ENCODE peak calls at places on chromosomes 7 and 10, in ten cellular contexts. O, U, N, M, K, X, G, R, A and F are unnamed samples.

GRCh38 chr10:114261116-114261515 is 22.1 kb downstream of the VWA2 start:
- DNase-seq in M (no peak), A (no peak), N (no peak), O (no peak), R (no peak), K (no peak), G (no peak), U (peak), X (no peak), F (no peak)

GRCh38 chr7:86469680-86470295 is 173.9 kb upstream of the GRM3 start:
- DNase-seq in K (no peak), U (peak), A (peak), X (peak), R (peak), M (no peak), O (no peak), N (no peak), G (peak), F (peak)

GRCh38 chr7:68684246-68684850 is 913.9 kb upstream of the AUTS2 start:
- DNase-seq in M (no peak), K (no peak), R (peak), U (peak), X (no peak), G (no peak), A (no peak), N (no peak), O (peak), F (no peak)

GRCh38 chr10:9781681-9782080 is 1236.0 kb upstream of the CELF2 start:
- DNase-seq in X (no peak), M (peak), R (no peak), O (no peak), K (no peak), A (no peak), N (no peak), U (peak), G (no peak), F (no peak)

GRCh38 chr7:134276951-134277350 is 39.8 kb downstream of the SLC35B4 start:
- DNase-seq in G (no peak), N (no peak), R (no peak), X (no peak), U (no peak), M (no peak), A (no peak), O (no peak), K (no peak), F (no peak)

GRCh38 chr10:30606313-30606712 is 23.2 kb downstream of the LYZL2 start:
- DNase-seq in O (no peak), R (no peak), A (peak), M (no peak), U (no peak), X (peak), G (no peak), N (no peak), K (no peak), F (no peak)

GRCh38 chr10:97785231-97785630 is 13.4 kb upstream of the SFRP5 start:
- DNase-seq in G (no peak), X (peak), A (no peak), U (no peak), R (no peak), K (no peak), N (no peak), M (no peak), O (no peak), F (no peak)

GRCh38 chr10:119283818-119284217 is 76.4 kb downstream of the GRK5 start:
- DNase-seq in N (no peak), X (no peak), R (no peak), M (no peak), K (peak), A (no peak), U (no peak), O (peak), G (no peak), F (no peak)

GRCh38 chr7:149773446-149774236 is at the start of gene ZNF467:
- DNase-seq in K (peak), N (peak), G (peak), U (no peak), O (peak), R (no peak), X (no peak), A (peak), M (no peak), F (peak)

GRCh38 chr10:58888957-58889356 is 287.5 kb upstream of the PHYHIPL start:
- DNase-seq in A (no peak), R (no peak), M (no peak), O (no peak), G (no peak), K (no peak), N (no peak), U (no peak), X (no peak), F (no peak)

GRCh38 chr10:62082729-62083412 is 181.4 kb downstream of the ARID5B start:
- DNase-seq in O (no peak), K (peak), R (no peak), G (no peak), X (peak), U (peak), N (no peak), A (peak), M (no peak), F (no peak)

GRCh38 chr10:48677625-48678024 is 7.0 kb upstream of the WDFY4 start:
- DNase-seq in X (no peak), G (no peak), R (no peak), M (no peak), A (no peak), N (no peak), U (no peak), O (no peak), K (no peak), F (no peak)

GRCh38 chr10:48505394-48506112 is 99.3 kb downstream of the ARHGAP22 start:
- DNase-seq in K (no peak), U (no peak), R (no peak), N (no peak), A (no peak), M (no peak), G (peak), O (no peak), X (no peak), F (peak)

GRCh38 chr7:105978035-105978434 is 15.0 kb downstream of the CDHR3 start:
- DNase-seq in N (no peak), X (no peak), O (no peak), M (no peak), A (no peak), G (no peak), R (no peak), U (no peak), K (no peak), F (no peak)

GRCh38 chr7:55469271-55469681 is 103.0 kb downstream of the VOPP1 start:
- DNase-seq in U (no peak), G (no peak), X (no peak), N (no peak), K (peak), R (peak), A (no peak), M (no peak), O (no peak), F (no peak)

GRCh38 chr7:128247640-128248194 is 6.6 kb downstream of the LEP start:
- DNase-seq in R (no peak), K (no peak), O (no peak), N (no peak), M (no peak), X (no peak), U (peak), A (peak), G (no peak), F (peak)

GRCh38 chr7:23277359-23277989 is 21.7 kb upstream of the MALSU1 start:
- DNase-seq in M (peak), K (no peak), A (peak), X (peak), U (peak), N (no peak), O (no peak), G (peak), R (no peak), F (no peak)

GRCh38 chr7:6030988-6031387 is at the start of gene ANKRD61:
- DNase-seq in U (no peak), X (no peak), O (no peak), N (no peak), K (no peak), M (no peak), R (no peak), G (no peak), A (no peak), F (no peak)

GRCh38 chr10:106772957-106773356 is 391.5 kb downstream of the SORCS1 start:
- DNase-seq in X (no peak), O (no peak), A (no peak), K (no peak), M (no peak), U (no peak), G (no peak), N (no peak), R (no peak), F (no peak)

GRCh38 chr10:126723226-126723625 is 52.7 kb upstream of the C10orf90 start:
- DNase-seq in O (no peak), G (no peak), K (no peak), U (no peak), R (no peak), N (no peak), M (no peak), A (no peak), X (no peak), F (no peak)

GRCh38 chr10:31318382-31318853 is 598 bp upstream of the ZEB1 start:
- DNase-seq in O (no peak), G (peak), N (no peak), R (peak), X (peak), M (no peak), A (peak), K (no peak), U (peak), F (peak)

GRCh38 chr7:23462846-23463245 is 7.4 kb downstream of the IGF2BP3 start:
- DNase-seq in A (peak), M (no peak), U (peak), K (no peak), O (no peak), N (no peak), X (no peak), R (peak), G (no peak), F (no peak)

GRCh38 chr10:32347363-32347735 is 391 bp upstream of the EPC1 start:
- DNase-seq in A (no peak), U (no peak), G (no peak), M (no peak), X (no peak), N (no peak), R (no peak), O (no peak), K (no peak), F (no peak)

GRCh38 chr7:96591900-96592676 is 117.6 kb downstream of the SEM1 start:
- DNase-seq in U (no peak), G (no peak), M (no peak), R (no peak), O (no peak), A (peak), N (no peak), X (no peak), K (no peak), F (no peak)

GRCh38 chr10:124339119-124339807 is 79.5 kb downstream of the OAT start:
- DNase-seq in N (peak), K (no peak), A (no peak), G (no peak), R (no peak), X (no peak), M (no peak), O (no peak), U (no peak), F (no peak)

GRCh38 chr10:118804262-118804773 is 49.5 kb upstream of the CACUL1 start:
- DNase-seq in R (no peak), A (no peak), O (no peak), X (no peak), K (no peak), U (no peak), N (no peak), G (no peak), M (no peak), F (no peak)

GRCh38 chr7:98283127-98283886 is 1.8 kb downstream of the BRI3 start:
- DNase-seq in N (peak), M (no peak), G (no peak), R (no peak), K (no peak), O (no peak), A (peak), U (peak), X (no peak), F (peak)

GRCh38 chr7:115635367-115635766 is 395.2 kb downstream of the TFEC start:
- DNase-seq in R (no peak), G (no peak), U (peak), K (no peak), M (peak), X (no peak), O (no peak), N (no peak), A (peak), F (no peak)

GRCh38 chr7:90212149-90212495 is 582 bp downstream of the STEAP2 start:
- DNase-seq in A (peak), M (no peak), X (no peak), G (no peak), O (no peak), K (no peak), R (no peak), U (no peak), N (no peak), F (no peak)
- H3K27ac ChIP-seq in A (no peak), M (no peak), X (peak), G (peak), O (peak), K (no peak), R (peak), U (no peak), N (peak), F (no peak)

DNA sequence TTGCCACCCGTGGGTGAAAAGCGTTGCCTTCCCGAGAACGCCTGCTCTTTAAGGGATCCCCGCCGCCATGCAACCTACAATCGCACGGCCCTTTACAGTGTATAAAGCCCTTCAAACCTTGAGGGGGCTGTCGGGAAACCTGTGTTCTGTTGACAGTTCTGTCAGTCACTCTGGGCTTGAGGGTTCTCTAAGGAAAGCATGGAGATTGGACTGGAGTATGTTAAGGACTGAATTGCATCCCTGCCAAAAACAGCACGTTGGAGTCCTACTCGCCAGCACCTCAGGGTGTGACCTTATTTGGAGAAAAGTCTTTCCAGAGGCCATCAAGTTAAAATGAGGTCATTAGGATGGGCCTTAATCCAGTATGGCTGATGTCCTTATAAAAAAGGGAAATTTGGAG is 70.6 kb downstream of the PFKFB3 start:
- DNase-seq in R (no peak), G (no peak), U (no peak), N (peak), M (no peak), K (no peak), A (no peak), X (no peak), O (no peak), F (no peak)
- H3K27ac ChIP-seq in R (no peak), G (no peak), U (no peak), N (peak), M (no peak), K (no peak), A (no peak), X (no peak), O (no peak), F (no peak)

GRCh38 chr10:80473692-80474596 is 19.8 kb downstream of the TSPAN14 start:
- DNase-seq in X (no peak), U (peak), K (no peak), M (no peak), O (no peak), R (no peak), A (no peak), G (no peak), N (no peak), F (no peak)
- H3K27ac ChIP-seq in X (no peak), U (peak), K (peak), M (peak), O (peak), R (peak), A (no peak), G (no peak), N (peak), F (no peak)

GRCh38 chr7:47946581-47947354 is 1.5 kb downstream of the PKD1L1 start:
- DNase-seq in G (no peak), X (no peak), A (no peak), M (no peak), K (no peak), N (no peak), R (no peak), O (no peak), U (no peak), F (no peak)

GRCh38 chr7:47945261-47946015 is 2.8 kb downstream of the PKD1L1 start:
- DNase-seq in R (peak), K (peak), G (peak), N (peak), X (peak), M (no peak), O (peak), U (peak), A (peak), F (peak)

GRCh38 chr7:47948096-47948790 is at the start of gene PKD1L1:
- DNase-seq in M (no peak), X (no peak), R (no peak), N (no peak), U (no peak), O (no peak), K (no peak), A (no peak), G (no peak), F (no peak)

GRCh38 chr7:47949703-47950102 is 1.4 kb upstream of the PKD1L1 start:
- DNase-seq in R (no peak), X (no peak), N (no peak), M (no peak), U (no peak), O (no peak), G (no peak), K (no peak), A (no peak), F (no peak)

GRCh38 chr7:47947355-47947749 is 914 bp downstream of the PKD1L1 start:
- DNase-seq in A (no peak), N (no peak), U (no peak), X (no peak), G (no peak), O (no peak), R (no peak), M (no peak), K (no peak), F (no peak)
- H3K27ac ChIP-seq in A (no peak), N (no peak), U (no peak), X (no peak), G (no peak), O (peak), R (no peak), M (no peak), K (no peak), F (no peak)

DNA sequence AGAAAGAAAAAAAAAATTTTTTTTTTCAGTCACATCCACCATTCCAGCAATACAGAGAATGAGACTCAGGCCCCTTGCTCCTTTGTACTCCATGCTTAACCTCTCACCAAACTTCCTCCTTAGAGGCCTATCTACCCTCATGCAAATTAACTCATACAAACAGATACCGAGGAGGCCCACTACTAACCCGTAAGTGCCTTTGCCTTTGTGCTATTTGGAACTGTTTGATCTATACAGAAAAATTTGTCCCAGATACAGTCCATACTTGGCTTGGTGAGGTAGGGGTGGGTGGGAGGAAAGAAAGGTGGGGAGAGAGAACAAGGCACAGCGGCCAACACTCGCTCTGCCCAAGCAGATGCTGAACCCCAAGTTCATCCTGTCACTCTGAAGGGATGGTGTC is 87.8 kb upstream of the DUSP5 start:
- DNase-seq in K (no peak), O (no peak), G (no peak), U (no peak), N (no peak), R (no peak), X (no peak), A (no peak), M (no peak), F (no peak)
- H3K27ac ChIP-seq in K (no peak), O (peak), G (no peak), U (peak), N (no peak), R (no peak), X (no peak), A (peak), M (peak), F (no peak)